ENCODE peak calls at places on chromosome 5, in ten cellular contexts. V, N, E, D, S, P, M, C, J and K are unnamed samples.
A peak's percentile ranks its signal among the peaks of the same experiment; 100 is the strongest.

GRCh38 chr5:149239917-149240316 is 31.7 kb upstream of the AFAP1L1 start:
- DNase-seq in C (no peak), P (no peak), S (no peak), M (no peak), V (no peak), D (no peak), J (no peak), E (no peak), N (no peak), K (no peak)

GRCh38 chr5:84437673-84438315 is 53.1 kb upstream of the EDIL3 start:
- DNase-seq in D (peak; percentile 76), M (no peak), E (no peak), P (peak; percentile 5), J (no peak), C (no peak), N (no peak), V (no peak), S (no peak), K (no peak)

GRCh38 chr5:73816656-73817420 is 190.8 kb downstream of the ARHGEF28 start:
- DNase-seq in J (no peak), N (no peak), S (no peak), M (no peak), P (peak; percentile 50), V (no peak), E (no peak), D (peak; percentile 89), C (no peak), K (no peak)

GRCh38 chr5:132489871-132490483 is 596 bp downstream of the IRF1 start:
- DNase-seq in M (peak; percentile 53), D (peak; percentile 80), E (no peak), V (no peak), N (peak; percentile 47), C (peak; percentile 76), J (no peak), P (no peak), S (no peak), K (peak; percentile 91)

GRCh38 chr5:148388692-148389091 is 4.9 kb downstream of the FBXO38 start:
- DNase-seq in S (no peak), P (no peak), E (no peak), M (no peak), D (no peak), C (no peak), J (no peak), N (no peak), V (no peak), K (no peak)

GRCh38 chr5:133113331-133114061 is 61.7 kb downstream of the HSPA4 start:
- DNase-seq in S (no peak), M (no peak), V (no peak), D (peak; percentile 63), E (no peak), P (no peak), N (no peak), C (no peak), J (no peak), K (no peak)

GRCh38 chr5:126937796-126938195 is 92.6 kb downstream of the MARCHF3 start:
- DNase-seq in J (no peak), S (no peak), D (peak; percentile 51), C (no peak), V (no peak), P (no peak), E (no peak), M (no peak), N (no peak), K (no peak)

GRCh38 chr5:14810941-14811573 is 60.5 kb downstream of the ANKH start:
- DNase-seq in E (no peak), P (no peak), N (peak; percentile 63), S (no peak), M (no peak), C (no peak), D (no peak), V (no peak), J (no peak), K (no peak)

GRCh38 chr5:68884893-68885292 is 208.9 kb upstream of the SLC30A5 start:
- DNase-seq in N (peak; percentile 16), E (no peak), J (no peak), C (no peak), M (no peak), S (peak; percentile 2), D (no peak), V (no peak), P (no peak), K (no peak)

GRCh38 chr5:58080573-58080972 is 379.3 kb downstream of the PLK2 start:
- DNase-seq in C (no peak), E (no peak), D (peak; percentile 21), N (no peak), M (no peak), P (no peak), J (peak; percentile 14), V (no peak), S (no peak), K (no peak)

GRCh38 chr5:79484731-79485130 is 29.2 kb downstream of the HOMER1 start:
- DNase-seq in E (no peak), D (peak; percentile 13), J (no peak), C (no peak), N (no peak), P (no peak), V (no peak), S (no peak), M (no peak), K (no peak)

GRCh38 chr5:168404366-168404765 is 81.9 kb upstream of the RARS1 start:
- DNase-seq in S (no peak), E (no peak), P (peak; percentile 72), C (no peak), M (no peak), V (no peak), J (no peak), D (peak; percentile 86), N (peak; percentile 61), K (no peak)

GRCh38 chr5:26568316-26568715 is 470.1 kb downstream of the CDH9 start:
- DNase-seq in M (no peak), P (no peak), C (no peak), J (no peak), V (no peak), E (no peak), S (no peak), N (no peak), D (no peak), K (no peak)

GRCh38 chr5:1437452-1437851 is 7.8 kb downstream of the SLC6A3 start:
- DNase-seq in P (no peak), D (peak; percentile 61), V (no peak), J (peak; percentile 52), M (no peak), N (no peak), C (no peak), E (no peak), S (peak; percentile 89), K (no peak)

GRCh38 chr5:133506165-133506564 is 106.2 kb downstream of the FSTL4 start:
- DNase-seq in P (no peak), N (no peak), D (no peak), M (no peak), E (no peak), J (no peak), V (no peak), C (no peak), S (no peak), K (no peak)

GRCh38 chr5:154753792-154754191 is 1.4 kb upstream of the LARP1 start:
- DNase-seq in S (no peak), C (no peak), N (peak; percentile 10), D (peak; percentile 98), J (no peak), E (no peak), V (no peak), M (no peak), P (peak; percentile 88), K (peak; percentile 61)

GRCh38 chr5:175656966-175657365 is 905 bp upstream of the HRH2 start:
- DNase-seq in J (no peak), D (no peak), V (no peak), N (no peak), M (no peak), P (no peak), E (no peak), S (no peak), C (no peak), K (no peak)

GRCh38 chr5:137516961-137517360 is 17.8 kb upstream of the SPOCK1 start:
- DNase-seq in V (no peak), P (no peak), C (no peak), E (no peak), M (no peak), J (no peak), S (no peak), D (no peak), N (no peak), K (no peak)

GRCh38 chr5:132260714-132261615 is 3.5 kb downstream of the PDLIM4 start:
- DNase-seq in E (no peak), C (peak; percentile 48), M (peak; percentile 30), S (no peak), V (no peak), J (no peak), P (peak; percentile 46), D (peak; percentile 93), N (peak; percentile 43), K (no peak)

GRCh38 chr5:138705007-138705406 is 48.2 kb upstream of the CTNNA1 start:
- DNase-seq in S (no peak), C (no peak), D (no peak), J (no peak), N (no peak), M (no peak), V (no peak), P (no peak), E (no peak), K (no peak)

GRCh38 chr5:52560366-52560765 is 227.3 kb upstream of the ITGA1 start:
- DNase-seq in V (peak; percentile 61), E (no peak), D (peak; percentile 29), N (peak; percentile 53), S (peak; percentile 58), P (no peak), J (peak; percentile 68), M (no peak), C (no peak), K (no peak)

GRCh38 chr5:7397005-7397546 is 1.1 kb downstream of the ADCY2 start:
- DNase-seq in C (no peak), N (peak; percentile 31), M (no peak), D (peak; percentile 16), P (no peak), S (peak; percentile 26), E (no peak), J (peak; percentile 42), V (peak; percentile 61), K (no peak)

GRCh38 chr5:14305045-14305444 is 161.9 kb downstream of the TRIO start:
- DNase-seq in P (peak; percentile 11), E (no peak), C (no peak), J (no peak), D (peak; percentile 92), N (no peak), S (no peak), V (no peak), M (no peak), K (no peak)

GRCh38 chr5:180557201-180557809 is 34.0 kb downstream of the SCGB3A1 start:
- DNase-seq in V (no peak), S (no peak), D (peak; percentile 19), C (no peak), E (no peak), M (no peak), P (peak; percentile 6), N (no peak), J (no peak), K (no peak)